ENCODE peak calls at places on chromosomes 16 and 17, in four cellular contexts. One of them, this sample, is unnamed.

GRCh38 chr16:65523258-65523950 is 401.5 kb upstream of the CDH11 start:
- DNase-seq in fibroblast of lung: no peak
- DNase-seq in Peyer's patch: no peak
- DNase-seq in left ventricle myocardium inferior: no peak
- DNase-seq in this sample: no peak

GRCh38 chr17:61000911-61001310 is 323.3 kb downstream of the BCAS3 start:
- DNase-seq in Peyer's patch: no peak
- DNase-seq in fibroblast of lung: peak
- DNase-seq in left ventricle myocardium inferior: no peak
- DNase-seq in this sample: peak

GRCh38 chr16:49382916-49383315 is 9.3 kb downstream of the C16orf78 start:
- DNase-seq in left ventricle myocardium inferior: no peak
- DNase-seq in Peyer's patch: no peak
- DNase-seq in fibroblast of lung: no peak
- DNase-seq in this sample: no peak

GRCh38 chr17:9367186-9367585 is 208.4 kb downstream of the STX8 start:
- DNase-seq in left ventricle myocardium inferior: peak
- DNase-seq in Peyer's patch: no peak
- DNase-seq in fibroblast of lung: no peak
- DNase-seq in this sample: no peak

GRCh38 chr16:75257886-75258806 is 6.7 kb upstream of the BCAR1 start:
- DNase-seq in fibroblast of lung: no peak
- DNase-seq in Peyer's patch: no peak
- DNase-seq in left ventricle myocardium inferior: no peak
- DNase-seq in this sample: no peak

GRCh38 chr17:882827-883585 is 96.6 kb downstream of the NXN start:
- DNase-seq in left ventricle myocardium inferior: peak
- DNase-seq in fibroblast of lung: peak
- DNase-seq in Peyer's patch: no peak
- DNase-seq in this sample: peak

GRCh38 chr17:44356241-44356640 is 7.4 kb downstream of the FAM171A2 start:
- DNase-seq in Peyer's patch: no peak
- DNase-seq in left ventricle myocardium inferior: no peak
- DNase-seq in fibroblast of lung: no peak
- DNase-seq in this sample: no peak

GRCh38 chr16:79372504-79373184 is 227.9 kb downstream of the MAF start:
- DNase-seq in left ventricle myocardium inferior: no peak
- DNase-seq in Peyer's patch: no peak
- DNase-seq in fibroblast of lung: peak
- DNase-seq in this sample: peak

GRCh38 chr16:15966420-15967222 is 17.2 kb downstream of the ABCC1 start:
- DNase-seq in Peyer's patch: no peak
- DNase-seq in fibroblast of lung: peak
- DNase-seq in left ventricle myocardium inferior: no peak
- DNase-seq in this sample: peak

GRCh38 chr16:11263737-11264136 is 5.4 kb downstream of the TNP2 start:
- DNase-seq in left ventricle myocardium inferior: no peak
- DNase-seq in Peyer's patch: no peak
- DNase-seq in fibroblast of lung: no peak
- DNase-seq in this sample: no peak

GRCh38 chr17:45293413-45294211 is 23.2 kb downstream of the MAP3K14 start:
- DNase-seq in Peyer's patch: no peak
- DNase-seq in left ventricle myocardium inferior: peak
- DNase-seq in fibroblast of lung: peak
- DNase-seq in this sample: peak

GRCh38 chr16:57372372-57373116 is at the start of gene CX3CL1:
- DNase-seq in fibroblast of lung: peak
- DNase-seq in left ventricle myocardium inferior: peak
- DNase-seq in Peyer's patch: no peak
- DNase-seq in this sample: peak

GRCh38 chr17:57955183-57955952 is at the start of gene CUEDC1:
- DNase-seq in fibroblast of lung: peak
- DNase-seq in Peyer's patch: peak
- DNase-seq in left ventricle myocardium inferior: peak
- DNase-seq in this sample: peak

GRCh38 chr17:78263736-78264340 is 32.4 kb downstream of the TMEM235 start:
- DNase-seq in fibroblast of lung: no peak
- DNase-seq in left ventricle myocardium inferior: no peak
- DNase-seq in Peyer's patch: no peak
- DNase-seq in this sample: no peak

GRCh38 chr17:63402808-63403207 is 43.3 kb downstream of the CYB561 start:
- DNase-seq in left ventricle myocardium inferior: no peak
- DNase-seq in fibroblast of lung: peak
- DNase-seq in Peyer's patch: no peak
- DNase-seq in this sample: peak

GRCh38 chr17:48351916-48352332 is 78.1 kb downstream of the SKAP1 start:
- DNase-seq in left ventricle myocardium inferior: no peak
- DNase-seq in fibroblast of lung: peak
- DNase-seq in Peyer's patch: no peak
- DNase-seq in this sample: peak

GRCh38 chr17:31202968-31203367 is 94.1 kb downstream of the OMG start:
- DNase-seq in left ventricle myocardium inferior: no peak
- DNase-seq in fibroblast of lung: peak
- DNase-seq in Peyer's patch: no peak
- DNase-seq in this sample: peak

GRCh38 chr16:90046122-90046970 is 27.1 kb upstream of the DBNDD1 start:
- DNase-seq in Peyer's patch: no peak
- DNase-seq in left ventricle myocardium inferior: no peak
- DNase-seq in fibroblast of lung: no peak
- DNase-seq in this sample: no peak

GRCh38 chr17:66304304-66305174 is 2.1 kb downstream of the PRKCA start:
- DNase-seq in left ventricle myocardium inferior: no peak
- DNase-seq in fibroblast of lung: peak
- DNase-seq in Peyer's patch: no peak
- DNase-seq in this sample: no peak

DNA sequence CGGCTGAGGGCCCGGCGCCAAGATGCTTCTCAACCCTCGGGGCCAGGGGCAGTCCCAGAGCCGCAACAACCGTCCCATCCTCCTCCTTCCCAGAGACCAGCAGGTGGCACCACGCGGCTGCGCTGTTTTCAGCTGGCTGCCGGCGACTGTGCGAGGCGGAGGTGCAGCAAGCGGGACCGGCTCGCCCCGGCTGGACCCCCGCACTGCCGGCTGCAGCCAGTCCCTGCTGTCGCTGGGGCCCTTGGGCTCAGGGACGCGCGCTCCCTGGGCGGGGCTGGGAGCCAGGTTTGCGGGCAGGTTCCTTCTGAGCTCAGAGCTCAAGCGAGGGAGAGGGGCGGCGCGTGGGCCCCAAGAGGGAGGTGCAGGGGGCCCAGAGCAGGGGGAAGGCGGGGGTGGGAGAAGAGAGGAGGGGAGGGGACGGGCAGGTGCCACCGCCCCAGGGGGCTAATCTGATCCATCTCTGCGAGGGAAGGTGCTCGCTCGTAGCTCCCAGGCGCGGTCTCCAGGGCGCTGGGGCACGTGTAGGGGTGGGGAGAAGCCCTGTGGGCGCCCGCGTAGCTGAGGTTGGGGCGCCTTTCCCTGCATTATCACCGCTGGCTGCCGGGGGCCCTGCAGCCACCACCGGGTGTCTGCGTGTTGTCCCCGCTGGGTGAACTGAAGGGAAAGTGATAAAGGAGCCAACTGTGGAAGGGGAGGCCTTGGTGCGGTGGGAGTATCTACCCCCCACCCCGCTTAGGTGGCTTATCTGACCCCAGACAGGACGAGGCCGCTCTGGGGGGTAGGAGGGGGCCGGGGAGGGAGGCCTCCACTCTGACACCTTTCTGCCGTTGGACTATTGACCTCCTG is 24.2 kb downstream of the STAT5A start:
- DNase-seq in fibroblast of lung: peak
- DNase-seq in Peyer's patch: peak
- DNase-seq in left ventricle myocardium inferior: peak
- DNase-seq in this sample: peak
- TF ChIP-seq CTCF in fibroblast of lung: peak
- TF ChIP-seq CTCF in Peyer's patch: peak
- TF ChIP-seq CTCF in left ventricle myocardium inferior: peak
- TF ChIP-seq CTCF in this sample: peak

DNA sequence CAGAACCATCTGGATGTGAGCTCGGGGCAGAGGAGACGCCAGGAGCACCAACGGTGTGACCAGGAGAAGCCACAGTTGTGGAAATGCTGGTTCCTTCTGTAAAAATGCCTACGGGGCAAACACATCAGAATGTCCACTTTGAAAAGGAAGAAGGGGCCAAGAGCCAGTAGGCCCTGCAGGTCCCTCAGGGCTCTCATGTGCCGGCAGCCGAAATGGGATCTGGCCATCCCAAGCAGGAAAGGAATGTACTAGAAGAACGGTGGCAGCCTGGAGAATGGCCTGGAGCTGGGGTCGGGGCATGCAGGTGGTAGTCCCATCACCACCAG is 162.1 kb upstream of the PLCG2 start:
- DNase-seq in Peyer's patch: no peak
- DNase-seq in fibroblast of lung: no peak
- DNase-seq in left ventricle myocardium inferior: no peak
- DNase-seq in this sample: no peak
- H3K4me3 ChIP-seq in Peyer's patch: no peak
- H3K4me3 ChIP-seq in fibroblast of lung: no peak
- H3K4me3 ChIP-seq in left ventricle myocardium inferior: no peak
- H3K4me3 ChIP-seq in this sample: no peak

GRCh38 chr16:85996843-85997242 is 97.9 kb downstream of the IRF8 start:
- DNase-seq in fibroblast of lung: no peak
- DNase-seq in left ventricle myocardium inferior: no peak
- DNase-seq in Peyer's patch: no peak
- DNase-seq in this sample: no peak

GRCh38 chr16:85992779-85993178 is 93.8 kb downstream of the IRF8 start:
- DNase-seq in left ventricle myocardium inferior: no peak
- DNase-seq in fibroblast of lung: no peak
- DNase-seq in Peyer's patch: no peak
- DNase-seq in this sample: no peak

GRCh38 chr16:85998178-85998867 is 99.4 kb downstream of the IRF8 start:
- DNase-seq in fibroblast of lung: no peak
- DNase-seq in left ventricle myocardium inferior: no peak
- DNase-seq in Peyer's patch: no peak
- DNase-seq in this sample: no peak

GRCh38 chr16:85994492-85995433 is 95.8 kb downstream of the IRF8 start:
- DNase-seq in left ventricle myocardium inferior: no peak
- DNase-seq in fibroblast of lung: no peak
- DNase-seq in Peyer's patch: peak
- DNase-seq in this sample: peak

DNA sequence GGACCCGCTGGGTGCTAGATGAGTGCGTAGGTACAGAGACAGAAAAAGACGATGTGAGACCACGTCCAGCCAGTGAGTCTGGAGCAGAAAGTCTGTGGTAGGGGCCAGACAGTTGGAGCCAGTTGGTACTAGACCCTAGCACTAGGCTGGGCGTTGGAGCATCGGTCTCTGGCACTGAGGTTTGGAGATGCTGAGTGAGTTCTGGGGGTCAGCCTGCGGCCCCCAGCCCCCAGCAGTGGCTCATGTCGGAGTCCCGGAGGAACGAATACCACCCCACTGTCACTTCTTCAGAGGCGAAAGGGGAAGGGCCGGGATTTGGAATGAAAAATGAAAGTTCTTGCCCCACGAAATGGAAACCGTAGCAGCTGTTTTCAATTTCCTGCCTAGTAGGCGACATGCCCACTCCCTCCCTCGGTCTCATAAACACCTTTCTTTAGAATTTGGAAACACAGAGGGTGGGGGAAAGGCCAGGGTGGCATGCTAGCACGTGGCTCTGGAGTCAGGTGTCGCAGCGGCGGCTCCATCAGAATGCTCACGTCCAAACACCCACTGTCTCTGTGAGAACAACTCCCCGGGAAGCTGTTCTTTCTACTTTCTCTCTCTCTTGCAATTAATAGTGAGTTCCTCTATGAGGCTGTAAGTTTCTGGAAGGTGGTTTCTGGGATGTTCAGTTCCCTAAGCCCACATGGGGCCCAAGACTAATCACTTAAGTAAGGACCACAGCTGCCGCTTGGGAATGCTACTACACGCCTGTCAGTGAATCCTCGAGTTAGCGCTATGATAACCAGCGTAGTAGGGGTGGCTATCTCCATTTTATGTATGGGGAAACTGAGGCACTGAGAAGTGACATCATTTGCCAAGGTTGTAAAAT is 96.9 kb downstream of the IRF8 start:
- DNase-seq in Peyer's patch: peak
- DNase-seq in fibroblast of lung: no peak
- DNase-seq in left ventricle myocardium inferior: no peak
- DNase-seq in this sample: peak
- TF ChIP-seq CTCF in Peyer's patch: no peak
- TF ChIP-seq CTCF in fibroblast of lung: no peak
- TF ChIP-seq CTCF in left ventricle myocardium inferior: no peak
- TF ChIP-seq CTCF in this sample: no peak

DNA sequence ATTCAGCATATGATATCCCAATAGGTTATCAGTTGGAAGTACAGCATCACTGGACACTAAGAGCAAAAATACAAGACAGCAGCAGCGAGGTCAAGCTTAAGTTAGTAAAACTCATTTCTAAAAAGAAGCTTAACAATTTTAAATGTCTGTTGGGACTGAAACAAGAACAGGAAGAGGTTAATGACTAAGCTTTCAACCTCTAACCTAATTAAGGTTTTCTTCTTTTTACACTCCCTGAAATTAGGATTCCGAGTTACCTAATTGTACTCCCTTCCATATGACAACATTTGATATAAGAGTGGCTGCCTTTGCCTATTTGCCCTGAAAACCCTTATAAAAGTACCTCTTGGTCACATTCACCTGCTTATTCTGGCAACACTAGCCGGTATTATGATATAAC is 34.3 kb downstream of the CPSF4L start:
- DNase-seq in left ventricle myocardium inferior: no peak
- DNase-seq in fibroblast of lung: no peak
- DNase-seq in Peyer's patch: no peak
- DNase-seq in this sample: no peak
- H3K4me3 ChIP-seq in left ventricle myocardium inferior: no peak
- H3K4me3 ChIP-seq in fibroblast of lung: no peak
- H3K4me3 ChIP-seq in Peyer's patch: no peak
- H3K4me3 ChIP-seq in this sample: no peak

DNA sequence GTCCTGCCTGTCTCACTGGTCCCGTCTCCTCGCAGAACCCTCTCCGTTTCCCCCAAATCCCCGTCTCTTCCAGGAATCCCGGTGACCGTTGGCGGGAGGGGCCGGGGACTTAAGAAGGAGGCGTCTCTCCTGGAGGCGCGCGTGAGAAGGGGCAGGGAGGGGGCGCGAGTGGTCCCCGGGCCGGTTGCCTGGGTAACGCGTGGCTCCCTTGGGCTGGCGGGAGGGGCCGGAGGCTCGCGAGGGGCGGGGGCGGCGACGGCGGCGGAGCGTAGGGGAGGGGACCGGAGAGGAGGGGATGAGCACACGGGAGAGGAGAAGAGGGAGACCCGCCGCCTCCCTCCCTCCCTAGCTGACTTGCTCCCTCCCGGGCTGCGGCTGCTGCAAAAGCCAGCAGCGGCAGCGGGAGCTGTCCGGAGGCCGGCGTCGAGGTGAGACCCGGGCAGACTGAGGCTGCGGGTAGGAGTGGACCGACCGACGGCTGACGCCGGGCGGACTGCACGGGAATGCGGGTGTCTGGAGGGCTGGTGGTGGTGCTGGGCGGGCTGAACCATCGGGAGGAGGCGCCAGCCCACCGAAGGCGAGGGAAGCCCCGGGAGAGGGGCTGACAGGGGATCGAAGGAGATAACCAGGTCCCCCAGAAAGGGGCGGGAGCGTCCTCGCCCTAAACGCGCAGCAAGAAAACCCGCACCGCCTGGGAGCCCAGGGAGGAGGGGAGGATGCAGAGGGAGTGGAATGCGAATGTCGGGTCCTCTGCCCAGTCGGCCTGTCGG is at the start of gene PRRT2:
- DNase-seq in fibroblast of lung: peak
- DNase-seq in left ventricle myocardium inferior: peak
- DNase-seq in Peyer's patch: peak
- DNase-seq in this sample: peak
- TF ChIP-seq CTCF in fibroblast of lung: no peak
- TF ChIP-seq CTCF in left ventricle myocardium inferior: no peak
- TF ChIP-seq CTCF in Peyer's patch: no peak
- TF ChIP-seq CTCF in this sample: no peak

GRCh38 chr16:67116388-67117311 is 6.9 kb downstream of the PHAF1 start:
- DNase-seq in left ventricle myocardium inferior: no peak
- DNase-seq in Peyer's patch: no peak
- DNase-seq in fibroblast of lung: no peak
- DNase-seq in this sample: peak
- H3K4me3 ChIP-seq in left ventricle myocardium inferior: no peak
- H3K4me3 ChIP-seq in Peyer's patch: no peak
- H3K4me3 ChIP-seq in fibroblast of lung: no peak
- H3K4me3 ChIP-seq in this sample: no peak